ENCODE peak calls at places on chromosome 1, in seven cellular contexts. One of them, this sample, is unnamed.

GRCh38 chr1:37606481-37607263 is 10.9 kb upstream of the GNL2 start:
- DNase-seq in stomach: no peak
- DNase-seq in tibial nerve: no peak
- DNase-seq in fibroblast of pulmonary artery: peak; percentile 72
- DNase-seq in bronchial epithelial cell: no peak
- DNase-seq in ovary: no peak
- DNase-seq in pancreas: no peak
- DNase-seq in this sample: no peak

GRCh38 chr1:219066631-219067349 is 106.9 kb upstream of the LYPLAL1 start:
- DNase-seq in stomach: no peak
- DNase-seq in tibial nerve: peak; percentile 19
- DNase-seq in fibroblast of pulmonary artery: peak; percentile 82
- DNase-seq in bronchial epithelial cell: peak; percentile 47
- DNase-seq in ovary: no peak
- DNase-seq in pancreas: no peak
- DNase-seq in this sample: no peak

GRCh38 chr1:58597991-58598390 is 20.9 kb upstream of the TACSTD2 start:
- DNase-seq in stomach: no peak
- DNase-seq in tibial nerve: no peak
- DNase-seq in fibroblast of pulmonary artery: no peak
- DNase-seq in bronchial epithelial cell: no peak
- DNase-seq in ovary: no peak
- DNase-seq in pancreas: no peak
- DNase-seq in this sample: no peak

GRCh38 chr1:27970401-27970800 is 10.6 kb downstream of the XKR8 start:
- DNase-seq in stomach: no peak
- DNase-seq in tibial nerve: no peak
- DNase-seq in fibroblast of pulmonary artery: peak; percentile 72
- DNase-seq in bronchial epithelial cell: no peak
- DNase-seq in ovary: no peak
- DNase-seq in pancreas: no peak
- DNase-seq in this sample: no peak

GRCh38 chr1:201360901-201361651 is 16.4 kb downstream of the TNNT2 start:
- DNase-seq in stomach: no peak
- DNase-seq in tibial nerve: no peak
- DNase-seq in fibroblast of pulmonary artery: no peak
- DNase-seq in bronchial epithelial cell: no peak
- DNase-seq in ovary: no peak
- DNase-seq in pancreas: peak; percentile 50
- DNase-seq in this sample: no peak

GRCh38 chr1:33346921-33347649 is 26.2 kb upstream of the A3GALT2 start:
- DNase-seq in stomach: peak; percentile 50
- DNase-seq in tibial nerve: no peak
- DNase-seq in fibroblast of pulmonary artery: peak; percentile 93
- DNase-seq in bronchial epithelial cell: peak; percentile 93
- DNase-seq in ovary: no peak
- DNase-seq in pancreas: no peak
- DNase-seq in this sample: peak; percentile 89

GRCh38 chr1:156342556-156342955 is 4.2 kb downstream of the TSACC start:
- DNase-seq in stomach: no peak
- DNase-seq in tibial nerve: no peak
- DNase-seq in fibroblast of pulmonary artery: no peak
- DNase-seq in bronchial epithelial cell: peak; percentile 11
- DNase-seq in ovary: no peak
- DNase-seq in pancreas: no peak
- DNase-seq in this sample: no peak

GRCh38 chr1:234955107-234955731 is 173.4 kb downstream of the TOMM20 start:
- DNase-seq in stomach: peak; percentile 60
- DNase-seq in tibial nerve: no peak
- DNase-seq in fibroblast of pulmonary artery: peak; percentile 60
- DNase-seq in bronchial epithelial cell: no peak
- DNase-seq in ovary: no peak
- DNase-seq in pancreas: no peak
- DNase-seq in this sample: peak; percentile 80

GRCh38 chr1:229114781-229115417 is 156.0 kb upstream of the RAB4A start:
- DNase-seq in stomach: no peak
- DNase-seq in tibial nerve: no peak
- DNase-seq in fibroblast of pulmonary artery: peak; percentile 5
- DNase-seq in bronchial epithelial cell: no peak
- DNase-seq in ovary: peak; percentile 36
- DNase-seq in pancreas: no peak
- DNase-seq in this sample: no peak

GRCh38 chr1:187894349-187894748 is 1065.6 kb downstream of the PLA2G4A start:
- DNase-seq in stomach: no peak
- DNase-seq in tibial nerve: no peak
- DNase-seq in fibroblast of pulmonary artery: no peak
- DNase-seq in bronchial epithelial cell: no peak
- DNase-seq in ovary: no peak
- DNase-seq in pancreas: no peak
- DNase-seq in this sample: no peak

GRCh38 chr1:157189986-157190982 is 52.1 kb upstream of the ETV3 start:
- DNase-seq in stomach: no peak
- DNase-seq in tibial nerve: no peak
- DNase-seq in fibroblast of pulmonary artery: no peak
- DNase-seq in bronchial epithelial cell: peak; percentile 47
- DNase-seq in ovary: no peak
- DNase-seq in pancreas: no peak
- DNase-seq in this sample: no peak

GRCh38 chr1:209756608-209757445 is 974 bp downstream of the TRAF3IP3 start:
- DNase-seq in stomach: peak; percentile 41
- DNase-seq in tibial nerve: no peak
- DNase-seq in fibroblast of pulmonary artery: no peak
- DNase-seq in bronchial epithelial cell: no peak
- DNase-seq in ovary: no peak
- DNase-seq in pancreas: no peak
- DNase-seq in this sample: no peak

GRCh38 chr1:220511183-220511582 is 16.8 kb upstream of the MARK1 start:
- DNase-seq in stomach: no peak
- DNase-seq in tibial nerve: no peak
- DNase-seq in fibroblast of pulmonary artery: no peak
- DNase-seq in bronchial epithelial cell: peak; percentile 97
- DNase-seq in ovary: no peak
- DNase-seq in pancreas: no peak
- DNase-seq in this sample: no peak

GRCh38 chr1:32716312-32717126 is 13.9 kb upstream of the SYNC start:
- DNase-seq in stomach: peak; percentile 98
- DNase-seq in tibial nerve: no peak
- DNase-seq in fibroblast of pulmonary artery: peak; percentile 20
- DNase-seq in bronchial epithelial cell: peak; percentile 95
- DNase-seq in ovary: peak; percentile 56
- DNase-seq in pancreas: peak; percentile 94
- DNase-seq in this sample: no peak

GRCh38 chr1:202145325-202146140 is 996 bp upstream of the ARL8A start:
- DNase-seq in stomach: no peak
- DNase-seq in tibial nerve: no peak
- DNase-seq in fibroblast of pulmonary artery: no peak
- DNase-seq in bronchial epithelial cell: peak; percentile 44
- DNase-seq in ovary: no peak
- DNase-seq in pancreas: no peak
- DNase-seq in this sample: no peak

GRCh38 chr1:37434292-37434907 is 40.0 kb upstream of the ZC3H12A start:
- DNase-seq in stomach: peak; percentile 70
- DNase-seq in tibial nerve: peak; percentile 60
- DNase-seq in fibroblast of pulmonary artery: peak; percentile 50
- DNase-seq in bronchial epithelial cell: no peak
- DNase-seq in ovary: peak; percentile 57
- DNase-seq in pancreas: peak; percentile 94
- DNase-seq in this sample: no peak

GRCh38 chr1:165543651-165544452 is at the start of gene LRRC52:
- DNase-seq in stomach: peak; percentile 89
- DNase-seq in tibial nerve: no peak
- DNase-seq in fibroblast of pulmonary artery: no peak
- DNase-seq in bronchial epithelial cell: no peak
- DNase-seq in ovary: no peak
- DNase-seq in pancreas: peak; percentile 86
- DNase-seq in this sample: no peak

GRCh38 chr1:212401838-212402582 is 12.7 kb downstream of the PACC1 start:
- DNase-seq in stomach: no peak
- DNase-seq in tibial nerve: no peak
- DNase-seq in fibroblast of pulmonary artery: peak; percentile 57
- DNase-seq in bronchial epithelial cell: peak; percentile 89
- DNase-seq in ovary: no peak
- DNase-seq in pancreas: no peak
- DNase-seq in this sample: no peak

GRCh38 chr1:32508751-32509140 is 30.5 kb upstream of the ZBTB8A start:
- DNase-seq in stomach: no peak
- DNase-seq in tibial nerve: no peak
- DNase-seq in fibroblast of pulmonary artery: no peak
- DNase-seq in bronchial epithelial cell: no peak
- DNase-seq in ovary: no peak
- DNase-seq in pancreas: no peak
- DNase-seq in this sample: no peak

GRCh38 chr1:112849425-112849966 is 106.5 kb downstream of the SLC16A1 start:
- DNase-seq in stomach: no peak
- DNase-seq in tibial nerve: no peak
- DNase-seq in fibroblast of pulmonary artery: peak; percentile 39
- DNase-seq in bronchial epithelial cell: no peak
- DNase-seq in ovary: peak; percentile 16
- DNase-seq in pancreas: peak; percentile 57
- DNase-seq in this sample: no peak

GRCh38 chr1:109265741-109266330 is 16.5 kb downstream of the CELSR2 start:
- DNase-seq in stomach: no peak
- DNase-seq in tibial nerve: no peak
- DNase-seq in fibroblast of pulmonary artery: no peak
- DNase-seq in bronchial epithelial cell: no peak
- DNase-seq in ovary: no peak
- DNase-seq in pancreas: no peak
- DNase-seq in this sample: no peak

DNA sequence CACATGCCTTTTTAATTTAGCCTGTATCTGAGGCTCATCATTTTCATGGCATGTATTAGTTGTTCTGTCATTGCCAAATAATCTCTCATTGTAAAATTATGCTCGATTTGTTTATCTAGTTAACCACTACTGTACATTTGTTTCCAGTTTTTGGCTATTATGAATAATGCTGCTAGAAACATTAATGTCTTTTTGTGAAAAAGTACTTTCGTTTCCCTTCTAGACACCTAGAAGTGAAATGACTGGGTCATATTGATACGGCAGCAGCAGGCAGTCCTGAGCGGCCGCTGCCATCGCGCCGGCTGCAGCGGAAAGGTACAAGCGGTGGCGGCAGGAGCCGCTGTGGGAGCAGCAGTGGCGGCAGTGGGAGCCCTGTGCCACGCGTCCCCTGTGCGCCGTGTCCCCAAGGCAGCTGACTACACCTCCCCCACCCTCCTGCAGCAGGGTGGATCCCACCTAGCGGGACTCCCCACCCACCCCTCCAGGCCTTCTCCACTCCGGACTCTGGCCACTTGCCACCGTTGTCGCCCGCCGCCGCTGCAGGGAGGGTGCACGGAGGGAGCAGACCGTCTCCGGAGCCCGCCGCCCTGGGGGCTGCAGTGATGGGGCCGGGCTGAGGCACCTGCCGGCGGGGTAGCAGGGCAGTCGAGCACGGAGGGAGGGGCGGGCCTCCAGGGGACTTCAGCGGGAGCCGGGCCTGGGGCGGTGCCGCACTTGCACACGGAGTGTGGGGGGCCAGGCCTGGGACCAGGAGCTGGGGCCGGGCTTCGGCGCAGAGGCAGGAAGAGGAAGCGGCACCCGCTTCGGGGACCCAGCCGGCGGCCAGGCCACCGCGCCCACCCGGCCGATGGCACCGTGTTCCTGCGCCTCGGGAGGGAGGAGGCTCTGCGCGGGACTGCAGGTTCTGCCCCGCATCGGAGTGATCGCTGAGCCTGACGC is 66.8 kb upstream of the RGS7 start:
- DNase-seq in stomach: peak; percentile 63
- DNase-seq in tibial nerve: no peak
- DNase-seq in fibroblast of pulmonary artery: peak; percentile 3
- DNase-seq in bronchial epithelial cell: no peak
- DNase-seq in ovary: peak; percentile 12
- DNase-seq in pancreas: peak; percentile 79
- DNase-seq in this sample: no peak
- H3K4me3 ChIP-seq in stomach: peak overlapping the region; percentile 57
- H3K4me3 ChIP-seq in tibial nerve: peak overlapping the region; percentile 46
- H3K4me3 ChIP-seq in fibroblast of pulmonary artery: peak overlapping the region; percentile 56
- H3K4me3 ChIP-seq in bronchial epithelial cell: peak overlapping the region; percentile 23
- H3K4me3 ChIP-seq in ovary: peak overlapping the region; percentile 14
- H3K4me3 ChIP-seq in pancreas: peak overlapping the region; percentile 24
- H3K4me3 ChIP-seq in this sample: peak overlapping the region; percentile 66

GRCh38 chr1:47024138-47024856 is 828 bp downstream of the CYP4X1 start:
- DNase-seq in stomach: no peak
- DNase-seq in tibial nerve: no peak
- DNase-seq in fibroblast of pulmonary artery: peak; percentile 11
- DNase-seq in bronchial epithelial cell: no peak
- DNase-seq in ovary: no peak
- DNase-seq in pancreas: no peak
- DNase-seq in this sample: no peak
- H3K4me3 ChIP-seq in stomach: peak overlapping the region; percentile 51
- H3K4me3 ChIP-seq in tibial nerve: peak overlapping the region; percentile 17
- H3K4me3 ChIP-seq in fibroblast of pulmonary artery: peak overlapping the region; percentile 46
- H3K4me3 ChIP-seq in bronchial epithelial cell: peak overlapping the region; percentile 39
- H3K4me3 ChIP-seq in ovary: no peak overlapping the region
- H3K4me3 ChIP-seq in pancreas: no peak overlapping the region
- H3K4me3 ChIP-seq in this sample: peak overlapping the region; percentile 80

GRCh38 chr1:116668277-116668676 is 744 bp upstream of the IGSF3 start:
- DNase-seq in stomach: no peak
- DNase-seq in tibial nerve: no peak
- DNase-seq in fibroblast of pulmonary artery: no peak
- DNase-seq in bronchial epithelial cell: no peak
- DNase-seq in ovary: no peak
- DNase-seq in pancreas: no peak
- DNase-seq in this sample: no peak

GRCh38 chr1:116666090-116666489 is 1.4 kb downstream of the IGSF3 start:
- DNase-seq in stomach: no peak
- DNase-seq in tibial nerve: no peak
- DNase-seq in fibroblast of pulmonary artery: no peak
- DNase-seq in bronchial epithelial cell: no peak
- DNase-seq in ovary: no peak
- DNase-seq in pancreas: no peak
- DNase-seq in this sample: no peak

GRCh38 chr1:116665001-116665400 is 2.5 kb downstream of the IGSF3 start:
- DNase-seq in stomach: no peak
- DNase-seq in tibial nerve: no peak
- DNase-seq in fibroblast of pulmonary artery: no peak
- DNase-seq in bronchial epithelial cell: no peak
- DNase-seq in ovary: no peak
- DNase-seq in pancreas: no peak
- DNase-seq in this sample: no peak

GRCh38 chr1:116666747-116667576 is 571 bp downstream of the IGSF3 start:
- DNase-seq in stomach: peak; percentile 32
- DNase-seq in tibial nerve: no peak
- DNase-seq in fibroblast of pulmonary artery: no peak
- DNase-seq in bronchial epithelial cell: no peak
- DNase-seq in ovary: peak; percentile 17
- DNase-seq in pancreas: peak; percentile 69
- DNase-seq in this sample: no peak

GRCh38 chr1:116667577-116668105 is at the start of gene IGSF3:
- DNase-seq in stomach: peak; percentile 80
- DNase-seq in tibial nerve: peak; percentile 30
- DNase-seq in fibroblast of pulmonary artery: peak; percentile 33
- DNase-seq in bronchial epithelial cell: peak; percentile 58
- DNase-seq in ovary: peak; percentile 47
- DNase-seq in pancreas: peak; percentile 85
- DNase-seq in this sample: no peak
- H3K4me3 ChIP-seq in stomach: peak within 1 kb of the TSS; percentile 75
- H3K4me3 ChIP-seq in tibial nerve: peak within 1 kb of the TSS; percentile 71
- H3K4me3 ChIP-seq in fibroblast of pulmonary artery: peak within 1 kb of the TSS; percentile 55
- H3K4me3 ChIP-seq in bronchial epithelial cell: peak within 1 kb of the TSS; percentile 58
- H3K4me3 ChIP-seq in ovary: peak within 1 kb of the TSS; percentile 52
- H3K4me3 ChIP-seq in pancreas: peak within 1 kb of the TSS; percentile 41
- H3K4me3 ChIP-seq in this sample: peak within 1 kb of the TSS; percentile 89

GRCh38 chr1:230163205-230163604 is 96.2 kb downstream of the GALNT2 start:
- DNase-seq in stomach: no peak
- DNase-seq in tibial nerve: peak; percentile 39
- DNase-seq in fibroblast of pulmonary artery: peak; percentile 72
- DNase-seq in bronchial epithelial cell: peak; percentile 8
- DNase-seq in ovary: no peak
- DNase-seq in pancreas: no peak
- DNase-seq in this sample: no peak
- H3K4me3 ChIP-seq in stomach: no peak overlapping the region
- H3K4me3 ChIP-seq in tibial nerve: no peak overlapping the region
- H3K4me3 ChIP-seq in fibroblast of pulmonary artery: no peak overlapping the region
- H3K4me3 ChIP-seq in bronchial epithelial cell: no peak overlapping the region
- H3K4me3 ChIP-seq in ovary: no peak overlapping the region
- H3K4me3 ChIP-seq in pancreas: no peak overlapping the region
- H3K4me3 ChIP-seq in this sample: no peak overlapping the region